ENCODE peak calls at places on chromosomes 13 and 19, in four cellular contexts. J is fibroblast of the aortic adventitia, C is cardiac fibroblast, W is astrocyte of the cerebellum. Q is an unnamed sample.

GRCh38 chr19:2983351-2984195 is 6.2 kb downstream of the TLE6 start:
- DNase-seq in C (peak), J (peak), W (peak), Q (no peak)

GRCh38 chr13:41075034-41075433 is 13.7 kb downstream of the WBP4 start:
- DNase-seq in C (peak), J (peak), W (peak), Q (no peak)

GRCh38 chr13:24081388-24081787 is 79.1 kb upstream of the SPATA13 start:
- DNase-seq in W (no peak), J (no peak), C (peak), Q (no peak)

GRCh38 chr13:30697177-30697953 is 38.0 kb upstream of the ALOX5AP start:
- DNase-seq in C (peak), J (peak), W (no peak), Q (no peak)

GRCh38 chr19:18233224-18233825 is 7.1 kb upstream of the PDE4C start:
- DNase-seq in C (peak), J (peak), W (no peak), Q (no peak)

GRCh38 chr19:38564981-38565685 is 52.6 kb downstream of the MAP4K1 start:
- DNase-seq in C (no peak), J (no peak), W (no peak), Q (no peak)

GRCh38 chr19:17283504-17283996 is 1.8 kb downstream of the ANKLE1 start:
- DNase-seq in W (no peak), C (no peak), J (no peak), Q (no peak)

GRCh38 chr13:111006508-111007031 is 91.7 kb upstream of the ANKRD10 start:
- DNase-seq in W (peak), C (peak), J (peak), Q (no peak)

GRCh38 chr13:36344173-36344572 is 2.0 kb downstream of the SPART start:
- DNase-seq in C (peak), W (no peak), J (peak), Q (no peak)

GRCh38 chr19:35693422-35693821 is 10.9 kb upstream of the ZBTB32 start:
- DNase-seq in J (no peak), W (no peak), C (no peak), Q (no peak)

GRCh38 chr13:27455331-27455855 is 5.0 kb upstream of the MTIF3 start:
- DNase-seq in C (no peak), J (peak), W (no peak), Q (no peak)
- H3K4me3 ChIP-seq in C (no peak), J (peak), W (no peak), Q (peak)

DNA sequence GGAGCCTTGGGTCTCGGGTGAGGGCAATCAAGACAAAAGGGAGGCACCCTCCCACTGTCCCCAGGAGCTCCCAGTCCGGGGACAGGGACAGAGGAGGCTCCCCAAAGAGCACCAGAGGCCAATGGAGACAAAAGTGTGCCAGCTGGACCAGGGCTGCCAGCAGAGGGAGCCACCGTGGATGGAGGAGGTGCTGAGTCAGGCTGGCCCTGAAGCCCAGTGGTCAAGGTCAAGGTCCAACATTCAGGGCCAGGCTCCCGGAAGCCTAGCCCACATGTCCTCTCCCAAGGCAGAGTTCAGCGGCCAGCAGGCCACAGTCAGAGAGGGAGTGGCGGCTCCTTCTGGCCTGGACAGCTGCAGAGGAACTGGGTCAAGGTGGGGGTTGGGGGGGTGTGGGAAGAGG is 8.4 kb downstream of the COL5A3 start:
- DNase-seq in J (no peak), W (no peak), C (peak), Q (no peak)
- TF ChIP-seq CTCF in J (peak), W (peak), C (peak), Q (peak)

GRCh38 chr19:40220674-40221073 is 2.5 kb upstream of the TTC9B start:
- DNase-seq in J (no peak), C (no peak), W (no peak), Q (no peak)

GRCh38 chr19:40223135-40223822 is 3.2 kb downstream of the CCNP start:
- DNase-seq in J (no peak), W (no peak), C (no peak), Q (no peak)

GRCh38 chr19:40219721-40220276 is 1.6 kb upstream of the TTC9B start:
- DNase-seq in C (peak), W (no peak), J (peak), Q (no peak)

GRCh38 chr19:40224342-40225148 is 1.9 kb downstream of the CCNP start:
- DNase-seq in C (no peak), W (no peak), J (no peak), Q (no peak)

DNA sequence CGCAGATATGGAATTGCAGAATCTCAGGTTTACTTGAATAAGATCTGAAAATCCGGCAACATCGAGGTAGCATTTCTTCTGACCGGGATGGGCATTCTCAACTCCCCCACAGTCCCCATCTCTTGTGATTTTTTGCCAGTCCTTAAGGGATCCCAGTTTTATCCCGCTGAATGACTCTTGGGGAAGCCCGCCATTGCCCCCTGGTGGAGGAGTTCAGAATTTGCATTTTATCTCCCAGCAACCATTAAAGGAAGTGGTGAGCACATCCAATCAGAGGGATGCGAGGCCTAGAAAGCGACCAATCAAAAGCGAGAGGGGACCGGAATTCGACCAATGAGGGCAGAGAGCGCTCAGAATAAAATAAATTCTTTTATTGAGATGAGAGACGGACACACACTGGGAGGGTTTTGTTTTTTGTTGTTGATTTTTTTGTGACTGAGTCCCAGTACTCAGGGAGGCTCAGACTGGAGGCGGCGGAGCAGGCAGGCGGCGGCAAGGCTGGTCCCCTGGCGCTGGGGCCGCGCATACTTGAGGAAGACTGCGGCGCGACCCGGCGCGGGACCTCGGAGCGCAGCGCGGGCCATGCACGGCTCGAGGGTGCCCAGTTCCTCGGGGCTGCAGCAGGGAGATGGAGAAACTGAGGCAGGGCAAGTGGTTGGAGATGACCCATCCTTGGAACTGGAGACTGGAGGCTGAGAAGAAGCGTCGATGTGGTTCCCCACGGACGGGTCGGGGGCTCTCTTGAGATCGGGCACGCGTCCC is 3.9 kb upstream of the TTC9B start:
- DNase-seq in W (peak), C (peak), J (peak), Q (peak)
- H3K4me3 ChIP-seq in W (no peak), C (no peak), J (no peak), Q (no peak)

GRCh38 chr19:7500811-7501450 is 12.1 kb upstream of the PEX11G start:
- DNase-seq in C (peak), W (no peak), J (no peak), Q (no peak)
- TF ChIP-seq CTCF in C (no peak), W (no peak), J (no peak), Q (no peak)

DNA sequence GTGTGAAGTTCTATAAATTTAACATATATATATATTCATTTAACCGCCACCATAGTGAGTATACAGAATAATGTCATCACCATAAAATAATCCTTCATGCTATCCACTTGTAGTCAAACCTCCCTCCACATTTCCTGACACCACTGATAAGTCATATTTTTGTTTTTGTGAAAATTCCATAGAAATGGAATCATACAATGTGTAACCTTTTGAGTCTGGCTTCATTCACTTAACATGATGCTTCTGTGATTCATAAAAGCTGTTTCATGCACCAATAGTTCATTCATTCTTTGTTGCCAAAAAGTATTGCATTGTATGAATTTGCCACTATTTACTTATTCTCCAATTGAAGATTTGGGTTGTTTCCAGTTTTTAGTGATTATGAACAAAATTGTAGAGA is 497.5 kb upstream of the PCDH20 start:
- DNase-seq in W (no peak), C (no peak), J (no peak), Q (no peak)
- H3K4me3 ChIP-seq in W (no peak), C (no peak), J (no peak), Q (no peak)